ENCODE peak calls at places on chromosomes 5 and 9, in ten cellular contexts. N is spleen, E is tibial nerve, Q is ovary, A is GM12878, Z is transverse colon, D is HepG2, M is K562, J is IMR-90, P is Peyer's patch. W is an unnamed sample. For H3K27me3, the result is how much of the 10 kb centered on the place peaks cover.

GRCh38 chr5:78544531-78545200 is 103.9 kb downstream of the LHFPL2 start:
- DNase-seq in Q (peak), E (no peak), Z (peak), J (peak), A (peak), D (no peak), N (no peak), M (peak), P (no peak), W (peak)

GRCh38 chr9:9215050-9215449 is 1397.8 kb downstream of the PTPRD start:
- DNase-seq in J (no peak), Q (no peak), A (no peak), P (no peak), N (no peak), Z (no peak), E (no peak), M (no peak), D (no peak), W (no peak)

GRCh38 chr9:104346645-104347175 is 157.4 kb upstream of the OR13F1 start:
- DNase-seq in D (no peak), M (no peak), J (no peak), Z (no peak), N (no peak), P (no peak), Q (no peak), A (no peak), E (no peak), W (no peak)

GRCh38 chr9:221989-222776 is 7.5 kb downstream of the DOCK8 start:
- DNase-seq in D (peak), M (no peak), N (no peak), Q (no peak), E (no peak), P (no peak), Z (no peak), A (no peak), J (no peak), W (no peak)

GRCh38 chr5:36575367-36575781 is 31.0 kb upstream of the SLC1A3 start:
- DNase-seq in Z (no peak), A (no peak), N (no peak), M (no peak), E (no peak), P (no peak), Q (no peak), J (peak), D (no peak), W (no peak)

GRCh38 chr9:105958587-105958986 is 264.2 kb downstream of the TMEM38B start:
- DNase-seq in A (no peak), M (no peak), N (no peak), P (no peak), D (no peak), E (no peak), Q (no peak), J (no peak), Z (no peak), W (no peak)

GRCh38 chr9:127015926-127016512 is 101.4 kb downstream of the RALGPS1 start:
- DNase-seq in A (no peak), Q (no peak), N (no peak), P (no peak), Z (no peak), J (no peak), E (no peak), M (no peak), D (no peak), W (no peak)

GRCh38 chr5:119287547-119288073 is 68.2 kb upstream of the TNFAIP8 start:
- DNase-seq in E (no peak), D (no peak), M (no peak), J (peak), N (no peak), Q (no peak), Z (no peak), A (no peak), P (no peak), W (no peak)

GRCh38 chr5:78221964-78222451 is 72.5 kb downstream of the AP3B1 start:
- DNase-seq in N (peak), Z (peak), E (no peak), J (peak), P (no peak), M (no peak), Q (no peak), D (no peak), A (peak), W (no peak)

GRCh38 chr5:172542651-172543131 is 88.4 kb upstream of the SH3PXD2B start:
- DNase-seq in J (no peak), Q (no peak), E (no peak), Z (no peak), P (no peak), A (no peak), D (no peak), M (no peak), N (peak), W (no peak)

GRCh38 chr9:96020822-96021615 is 145.5 kb downstream of the ERCC6L2 start:
- DNase-seq in Q (peak), P (peak), M (no peak), D (no peak), E (no peak), A (no peak), Z (peak), J (no peak), N (peak), W (no peak)

GRCh38 chr5:142420521-142420920 is 95.7 kb upstream of the SPRY4 start:
- DNase-seq in J (peak), M (no peak), Q (no peak), A (no peak), P (no peak), Z (no peak), N (no peak), E (no peak), D (no peak), W (no peak)

GRCh38 chr5:38796000-38796738 is 49.6 kb upstream of the OSMR start:
- DNase-seq in D (no peak), M (no peak), E (peak), Z (peak), J (peak), N (no peak), A (no peak), Q (peak), P (no peak), W (no peak)

GRCh38 chr9:5953743-5954707 is 61.4 kb downstream of the RANBP6 start:
- DNase-seq in N (no peak), M (peak), J (peak), D (no peak), P (no peak), Q (no peak), A (no peak), E (no peak), Z (no peak), W (no peak)

DNA sequence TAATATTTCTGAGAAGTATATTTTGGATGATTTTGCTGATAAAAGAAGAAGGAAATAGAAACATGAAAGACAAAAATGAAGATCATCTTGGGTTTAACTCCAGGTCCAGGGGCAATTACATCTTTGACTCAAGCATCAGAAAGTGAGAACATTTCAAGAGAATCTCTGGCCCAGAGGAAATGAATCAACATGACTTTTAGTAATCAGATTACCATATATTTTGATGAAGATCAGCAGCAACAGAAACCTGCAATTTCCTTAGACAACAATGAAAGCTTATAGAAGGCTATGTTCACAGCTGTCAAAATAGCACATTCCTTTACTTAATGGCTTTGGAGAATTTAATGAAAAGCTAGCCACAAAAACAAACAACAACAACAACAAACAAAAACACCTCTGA is 638.1 kb downstream of the EFNA5 start:
- DNase-seq in P (no peak), A (no peak), Q (no peak), E (no peak), J (peak), M (no peak), N (no peak), Z (no peak), D (no peak), W (no peak)
- TF ChIP-seq POLR2A in P (no peak), A (no peak), Q (no peak), E (no peak), J (no peak), M (no peak), N (no peak), Z (no peak), D (no peak), W (no peak)

GRCh38 chr9:89813482-89813881 is 208.7 kb downstream of the GADD45G start:
- DNase-seq in J (no peak), E (no peak), D (no peak), Q (no peak), Z (no peak), A (no peak), M (no peak), N (no peak), P (no peak), W (peak)

GRCh38 chr9:89811356-89811755 is 206.5 kb downstream of the GADD45G start:
- DNase-seq in N (no peak), J (no peak), M (no peak), A (no peak), E (no peak), D (no peak), Q (no peak), Z (no peak), P (no peak), W (no peak)

GRCh38 chr9:89812556-89813181 is 207.9 kb downstream of the GADD45G start:
- DNase-seq in Q (no peak), P (no peak), N (no peak), D (no peak), M (no peak), A (no peak), E (no peak), Z (no peak), J (no peak), W (peak)

GRCh38 chr9:89810434-89810833 is 205.6 kb downstream of the GADD45G start:
- DNase-seq in M (no peak), E (no peak), A (no peak), J (no peak), Z (no peak), Q (no peak), N (no peak), D (no peak), P (no peak), W (no peak)

GRCh38 chr9:89811896-89812450 is 207.2 kb downstream of the GADD45G start:
- DNase-seq in M (no peak), D (no peak), N (no peak), E (no peak), Q (no peak), P (no peak), Z (no peak), A (no peak), J (no peak), W (no peak)
- H3K27me3 ChIP-seq in M (under half), D (under half), N (under half), E (under half), Q (under half), P (under half), Z (under half), A (under half), J (under half), W (under half)

GRCh38 chr5:162209005-162209605 is 141.5 kb downstream of the GABRG2 start:
- DNase-seq in E (no peak), N (no peak), M (no peak), D (peak), J (no peak), A (peak), P (no peak), Z (peak), Q (no peak), W (peak)
- TF ChIP-seq CTCF in E (no peak), N (peak), M (peak), D (peak), J (no peak), A (peak), P (peak), Z (peak), Q (no peak), W (peak)

GRCh38 chr5:10631597-10631996 is 67.7 kb downstream of the ANKRD33B start:
- DNase-seq in Q (no peak), N (no peak), A (no peak), P (no peak), M (no peak), Z (no peak), J (no peak), D (no peak), E (no peak), W (no peak)
- TF ChIP-seq POLR2A in Q (no peak), N (no peak), A (no peak), P (no peak), M (no peak), Z (no peak), J (no peak), D (no peak), E (no peak), W (no peak)

GRCh38 chr5:147756566-147756965 is 26.0 kb downstream of the JAKMIP2 start:
- DNase-seq in N (no peak), Q (no peak), P (no peak), J (no peak), D (no peak), M (no peak), E (no peak), Z (no peak), A (no peak), W (no peak)
- H3K27me3 ChIP-seq in N (under half), Q (under half), P (under half), J (under half), D (under half), M (under half), E (under half), Z (under half), A (under half), W (under half)

DNA sequence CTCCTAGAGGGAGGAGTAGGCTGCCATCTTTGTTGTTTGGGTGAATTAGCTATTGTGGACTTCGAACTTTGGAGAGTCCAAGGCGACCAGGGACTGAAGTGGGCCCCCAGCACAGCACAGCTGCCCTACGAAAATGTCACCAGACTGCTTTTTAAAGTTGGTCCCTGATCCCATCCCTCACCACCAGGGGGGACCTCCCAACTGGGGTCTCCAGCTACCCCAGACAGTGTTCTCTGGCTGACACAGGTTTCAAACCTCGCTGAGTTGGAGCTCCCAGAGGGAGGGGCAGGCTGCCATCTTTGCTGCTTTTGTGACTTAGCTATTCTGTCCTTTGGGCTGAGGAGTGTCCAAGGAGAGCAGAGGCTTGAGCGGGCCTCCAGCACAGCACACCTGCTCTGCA is 45.7 kb upstream of the ADRB2 start:
- DNase-seq in E (no peak), Q (no peak), M (no peak), J (no peak), D (no peak), A (no peak), P (no peak), Z (no peak), N (no peak), W (no peak)
- TF ChIP-seq CTCF in E (no peak), Q (no peak), M (peak), J (no peak), D (no peak), A (peak), P (no peak), Z (no peak), N (no peak), W (no peak)